ENCODE peak calls at places on chromosomes 11 and 22, in eight cellular contexts. S is Peyer's patch, G is natural killer cell, Q is gastrocnemius medialis, K is hepatocyte, Y is esophagus squamous epithelium, L is astrocyte of the cerebellum, J is foreskin keratinocyte. B is an unnamed sample.

GRCh38 chr22:47328550-47329243 is 566.2 kb downstream of the TBC1D22A start:
- DNase-seq in J (peak), G (no peak), Y (no peak), S (no peak), Q (no peak), K (no peak), L (peak), B (no peak)

GRCh38 chr11:34359548-34359891 is 1.7 kb upstream of the ABTB2 start:
- DNase-seq in G (no peak), L (no peak), S (no peak), Y (no peak), J (no peak), Q (no peak), K (peak), B (no peak)

GRCh38 chr11:93846411-93846810 is 4.0 kb downstream of the VSTM5 start:
- DNase-seq in S (no peak), Q (no peak), G (no peak), L (no peak), J (peak), Y (no peak), K (no peak), B (no peak)

GRCh38 chr22:43667658-43668057 is 144.4 kb downstream of the EFCAB6 start:
- DNase-seq in S (no peak), J (no peak), K (no peak), Q (no peak), G (no peak), Y (no peak), L (no peak), B (no peak)

GRCh38 chr11:8699903-8700302 is 17.3 kb downstream of the RPL27A start:
- DNase-seq in K (no peak), J (peak), G (no peak), Y (no peak), S (no peak), L (no peak), Q (no peak), B (no peak)

GRCh38 chr22:44623771-44624510 is 78.1 kb upstream of the PRR5 start:
- DNase-seq in L (no peak), Y (no peak), G (no peak), K (peak), Q (no peak), S (no peak), J (no peak), B (no peak)

GRCh38 chr22:37713761-37714160 is 16.9 kb downstream of the TRIOBP start:
- DNase-seq in K (no peak), S (no peak), G (no peak), Y (no peak), Q (no peak), L (no peak), J (no peak), B (no peak)

GRCh38 chr11:60905551-60906113 is 753 bp downstream of the PRPF19 start:
- DNase-seq in G (no peak), K (peak), L (no peak), Q (no peak), Y (no peak), S (no peak), J (peak), B (no peak)

GRCh38 chr11:125272092-125272491 is 107.5 kb downstream of the PKNOX2 start:
- DNase-seq in L (no peak), K (no peak), G (no peak), J (peak), Q (no peak), Y (no peak), S (no peak), B (no peak)

GRCh38 chr11:58927393-58928081 is 11.8 kb upstream of the GLYATL1 start:
- DNase-seq in K (peak), G (no peak), S (no peak), Y (no peak), J (peak), Q (no peak), L (no peak), B (peak)

GRCh38 chr11:1756024-1756561 is 5.7 kb upstream of the IFITM10 start:
- DNase-seq in J (no peak), G (no peak), Q (no peak), L (no peak), Y (no peak), K (no peak), S (no peak), B (no peak)

GRCh38 chr11:114819028-114819427 is 140.7 kb downstream of the NXPE2 start:
- DNase-seq in S (no peak), G (no peak), L (no peak), Q (no peak), K (no peak), J (no peak), Y (no peak), B (no peak)
- TF ChIP-seq CTCF in S (no peak), G (no peak), L (no peak), Q (no peak), K (no peak), J (no peak), Y (no peak), B (no peak)

DNA sequence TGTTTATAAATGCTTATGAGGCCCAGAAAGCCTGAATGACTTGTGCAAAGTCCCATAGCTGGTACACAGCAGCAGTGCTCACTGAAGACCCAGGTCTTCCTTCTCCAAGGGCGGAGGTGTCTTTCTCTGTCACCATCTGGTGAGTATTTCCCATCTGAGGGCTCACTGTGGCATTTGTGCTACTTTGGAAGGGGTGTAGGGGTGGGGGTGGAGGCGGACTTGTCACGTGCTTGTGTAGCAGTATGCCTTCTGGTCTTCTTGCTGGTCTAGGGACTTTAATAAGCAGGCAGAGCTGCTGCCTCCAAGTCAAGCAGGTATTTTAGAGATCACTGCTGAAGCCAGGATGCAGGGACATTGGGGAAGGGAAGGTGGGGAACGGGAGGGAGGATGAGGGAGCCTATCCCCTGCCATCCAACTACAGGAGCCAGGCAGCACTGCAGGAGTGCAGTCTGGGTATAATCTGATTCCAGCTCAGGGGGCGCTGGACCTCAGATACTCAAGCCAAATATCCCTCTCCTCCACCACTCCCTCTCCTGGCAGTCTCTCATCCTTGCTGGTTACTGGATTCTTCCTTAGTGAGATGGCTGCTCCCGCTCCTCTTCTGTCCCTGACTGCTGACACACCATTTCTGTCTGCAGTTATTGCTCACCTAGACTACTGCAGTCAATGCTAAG is 3.4 kb downstream of the ABCC8 start:
- DNase-seq in Q (no peak), G (no peak), S (no peak), K (peak), L (no peak), Y (no peak), J (peak), B (no peak)
- TF ChIP-seq CTCF in Q (no peak), G (no peak), S (peak), K (no peak), L (peak), Y (no peak), J (peak), B (peak)

GRCh38 chr11:66586136-66586535 is 6.7 kb downstream of the CCDC87 start:
- DNase-seq in Y (no peak), J (no peak), S (no peak), L (no peak), G (no peak), Q (no peak), K (no peak), B (no peak)

GRCh38 chr11:66581261-66581660 is 11.6 kb downstream of the CCDC87 start:
- DNase-seq in L (no peak), J (no peak), G (no peak), S (no peak), Y (no peak), K (no peak), Q (no peak), B (no peak)

GRCh38 chr11:66579017-66579606 is 10.7 kb upstream of the CTSF start:
- DNase-seq in L (peak), S (peak), Q (peak), J (peak), G (peak), K (peak), Y (no peak), B (peak)

GRCh38 chr11:66580803-66581202 is 12.1 kb downstream of the CCDC87 start:
- DNase-seq in K (no peak), L (no peak), G (no peak), Y (no peak), Q (no peak), S (no peak), J (no peak), B (no peak)
- TF ChIP-seq CTCF in K (no peak), L (no peak), G (no peak), Y (no peak), Q (no peak), S (no peak), J (no peak), B (no peak)

GRCh38 chr11:90542092-90542491 is 319.2 kb upstream of the CHORDC1 start:
- DNase-seq in G (no peak), Y (no peak), L (no peak), K (no peak), S (no peak), Q (no peak), J (no peak), B (no peak)
- TF ChIP-seq CTCF in G (no peak), Y (no peak), L (no peak), K (no peak), S (no peak), Q (no peak), J (no peak), B (no peak)

GRCh38 chr11:119207300-119207570 is 1.1 kb downstream of the CBL start:
- DNase-seq in J (peak), Y (no peak), L (no peak), G (no peak), K (peak), Q (no peak), S (no peak), B (no peak)
- TF ChIP-seq CTCF in J (no peak), Y (no peak), L (no peak), G (no peak), K (no peak), Q (no peak), S (no peak), B (no peak)